ENCODE peak calls at places on chromosomes 3 and 15, in nine cellular contexts. U, Z, V, N, A, K, T, J and Q are unnamed samples. For H3K27me3, the result is how much of the 10 kb centered on the place peaks cover.

GRCh38 chr3:58521917-58522680 is 14.9 kb downstream of the ACOX2 start:
- DNase-seq in U (no peak), K (no peak), V (no peak), N (no peak), J (no peak), T (no peak), Z (no peak), A (no peak), Q (no peak)

GRCh38 chr3:105399611-105400010 is 32.9 kb downstream of the ALCAM start:
- DNase-seq in Z (no peak), K (no peak), T (no peak), J (no peak), V (no peak), A (no peak), U (no peak), N (no peak), Q (no peak)

GRCh38 chr3:132071043-132071442 is 36.2 kb upstream of the CPNE4 start:
- DNase-seq in K (peak), A (no peak), U (no peak), T (no peak), V (no peak), N (no peak), J (no peak), Z (no peak), Q (no peak)

GRCh38 chr15:74179983-74180688 is 6.6 kb downstream of the ISLR start:
- DNase-seq in U (no peak), A (peak), K (no peak), T (peak), J (peak), V (no peak), Z (no peak), N (no peak), Q (no peak)

GRCh38 chr3:4741404-4742307 is 237.6 kb upstream of the BHLHE40 start:
- DNase-seq in K (peak), N (peak), Z (peak), J (peak), U (peak), V (peak), T (peak), A (peak), Q (no peak)

GRCh38 chr3:45640091-45640507 is 45.5 kb downstream of the LIMD1 start:
- DNase-seq in K (no peak), Z (no peak), T (no peak), V (no peak), J (no peak), U (no peak), A (no peak), N (no peak), Q (no peak)

GRCh38 chr3:53320697-53321096 is 26.6 kb downstream of the DCP1A start:
- DNase-seq in U (no peak), Z (no peak), T (no peak), V (no peak), A (peak), J (peak), K (no peak), N (no peak), Q (no peak)

GRCh38 chr3:170572665-170573253 is 13.1 kb downstream of the SLC7A14 start:
- DNase-seq in J (no peak), A (peak), V (no peak), N (no peak), K (no peak), T (no peak), Z (no peak), U (no peak), Q (no peak)

GRCh38 chr15:61748529-61748928 is 311.7 kb downstream of the VPS13C start:
- DNase-seq in V (no peak), T (no peak), K (no peak), U (no peak), A (no peak), J (no peak), Z (no peak), N (no peak), Q (no peak)

GRCh38 chr3:121252676-121253075 is 293.1 kb downstream of the POLQ start:
- DNase-seq in T (no peak), U (no peak), A (no peak), N (no peak), J (no peak), K (no peak), V (no peak), Z (no peak), Q (no peak)

GRCh38 chr3:135849827-135850226 is 115.7 kb upstream of the PPP2R3A start:
- DNase-seq in K (no peak), U (no peak), V (no peak), Z (no peak), J (no peak), N (no peak), A (no peak), T (no peak), Q (no peak)

GRCh38 chr15:35306361-35306981 is 221.4 kb upstream of the NANOGP8 start:
- DNase-seq in N (no peak), U (no peak), J (no peak), K (no peak), V (peak), Z (no peak), T (no peak), A (peak), Q (no peak)

GRCh38 chr3:57910988-57911387 is 97.2 kb upstream of the FLNB start:
- DNase-seq in U (no peak), Z (no peak), V (peak), K (no peak), A (peak), J (no peak), T (no peak), N (peak), Q (no peak)

GRCh38 chr15:99969261-99969960 is 236.2 kb upstream of the LYSMD4 start:
- DNase-seq in V (no peak), T (no peak), A (no peak), U (peak), N (no peak), J (no peak), Z (no peak), K (no peak), Q (no peak)

GRCh38 chr15:101446527-101447167 is 42.9 kb downstream of the PCSK6 start:
- DNase-seq in T (no peak), A (no peak), N (no peak), V (no peak), K (peak), J (no peak), Z (no peak), U (no peak), Q (no peak)

GRCh38 chr15:85795669-85796305 is 1.1 kb upstream of the KLHL25 start:
- DNase-seq in A (no peak), J (no peak), V (no peak), U (no peak), N (no peak), T (no peak), Z (no peak), K (peak), Q (no peak)

GRCh38 chr15:55900019-55900418 is 93.4 kb downstream of the NEDD4 start:
- DNase-seq in V (no peak), N (no peak), Z (no peak), K (no peak), U (no peak), J (no peak), T (no peak), A (no peak), Q (no peak)

GRCh38 chr3:37586280-37586679 is 275.4 kb upstream of the CTDSPL start:
- DNase-seq in T (no peak), U (no peak), N (no peak), Z (no peak), J (no peak), A (no peak), V (no peak), K (no peak), Q (no peak)

GRCh38 chr3:37862219-37862711 is 585 bp downstream of the CTDSPL start:
- DNase-seq in V (no peak), K (peak), J (peak), N (peak), T (peak), Z (no peak), A (peak), U (peak), Q (no peak)

GRCh38 chr3:195080125-195080524 is 190.8 kb downstream of the XXYLT1 start:
- DNase-seq in A (no peak), Z (no peak), V (no peak), J (no peak), T (no peak), U (no peak), K (no peak), N (no peak), Q (no peak)

GRCh38 chr15:90402230-90402629 is 14.2 kb downstream of the IQGAP1 start:
- DNase-seq in V (peak), A (peak), K (no peak), U (peak), N (peak), Z (peak), J (no peak), T (peak), Q (no peak)

GRCh38 chr3:64555351-64555750 is 132.4 kb downstream of the ADAMTS9 start:
- DNase-seq in A (no peak), T (no peak), U (no peak), V (no peak), J (no peak), Z (no peak), K (no peak), N (no peak), Q (no peak)

GRCh38 chr3:14480207-14481017 is 59.7 kb downstream of the GRIP2 start:
- DNase-seq in Z (no peak), U (no peak), J (no peak), K (no peak), N (no peak), T (no peak), V (no peak), A (peak), Q (no peak)

GRCh38 chr3:93988283-93988682 is 8.3 kb downstream of the ARL13B start:
- DNase-seq in Z (no peak), N (no peak), V (no peak), K (no peak), T (no peak), A (peak), J (no peak), U (no peak), Q (no peak)

GRCh38 chr15:64619880-64620839 is 155.2 kb downstream of the RBPMS2 start:
- DNase-seq in V (no peak), A (peak), K (no peak), T (no peak), J (no peak), N (no peak), Z (no peak), U (no peak), Q (no peak)

GRCh38 chr3:71416868-71417267 is 166.7 kb downstream of the FOXP1 start:
- DNase-seq in V (peak), N (no peak), U (no peak), Z (no peak), J (no peak), K (no peak), T (no peak), A (no peak), Q (no peak)

GRCh38 chr3:176650478-176650877 is 546.8 kb downstream of the TBL1XR1 start:
- DNase-seq in T (no peak), N (no peak), A (peak), U (no peak), Z (no peak), J (no peak), V (no peak), K (no peak), Q (no peak)

GRCh38 chr3:114455432-114455831 is 161.6 kb downstream of the TIGIT start:
- DNase-seq in Z (no peak), K (no peak), J (no peak), N (no peak), V (no peak), U (no peak), T (no peak), A (no peak), Q (no peak)

GRCh38 chr3:10380906-10381795 is 60.2 kb upstream of the SEC13 start:
- DNase-seq in J (no peak), V (no peak), Z (no peak), K (no peak), U (no peak), N (no peak), T (no peak), A (no peak), Q (no peak)

DNA sequence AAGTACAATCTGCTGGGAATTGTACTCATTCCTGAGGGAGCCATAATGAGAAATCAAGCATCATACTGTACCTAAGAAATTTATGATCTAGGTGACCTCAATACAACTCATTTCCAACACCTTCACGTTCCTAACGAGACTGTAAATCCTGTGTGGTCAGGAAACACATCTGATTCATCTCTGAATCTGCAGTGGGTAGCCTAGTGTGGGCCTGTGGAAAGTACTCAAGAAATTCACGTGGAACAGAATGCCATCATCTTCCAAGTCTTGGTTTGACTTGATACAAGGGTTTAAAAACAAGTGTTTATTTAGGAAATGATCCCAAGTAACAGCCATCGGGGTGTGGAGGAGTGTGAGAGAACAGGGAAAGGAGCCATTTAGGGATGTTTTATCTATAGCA is 568.9 kb downstream of the EDEM1 start:
- DNase-seq in K (no peak), V (no peak), T (no peak), N (no peak), J (no peak), A (no peak), Z (no peak), U (no peak), Q (no peak)
- H3K4me3 ChIP-seq in K (no peak), V (no peak), T (no peak), N (no peak), J (no peak), A (no peak), Z (no peak), U (no peak), Q (no peak)

GRCh38 chr3:160753953-160754352 is 2.1 kb upstream of the PPM1L start:
- DNase-seq in Z (no peak), K (no peak), A (no peak), V (no peak), J (no peak), T (no peak), U (no peak), N (no peak), Q (no peak)

GRCh38 chr3:160755776-160756304 is at the start of gene PPM1L:
- DNase-seq in K (peak), T (peak), U (peak), A (peak), N (peak), J (peak), V (peak), Z (peak), Q (no peak)

GRCh38 chr3:160754371-160754854 is 1.6 kb upstream of the PPM1L start:
- DNase-seq in T (peak), N (peak), U (peak), J (peak), K (peak), V (no peak), A (peak), Z (peak), Q (peak)

GRCh38 chr3:160756907-160757623 is 1.0 kb downstream of the PPM1L start:
- DNase-seq in K (peak), T (peak), J (peak), U (no peak), V (no peak), N (peak), A (no peak), Z (no peak), Q (no peak)

DNA sequence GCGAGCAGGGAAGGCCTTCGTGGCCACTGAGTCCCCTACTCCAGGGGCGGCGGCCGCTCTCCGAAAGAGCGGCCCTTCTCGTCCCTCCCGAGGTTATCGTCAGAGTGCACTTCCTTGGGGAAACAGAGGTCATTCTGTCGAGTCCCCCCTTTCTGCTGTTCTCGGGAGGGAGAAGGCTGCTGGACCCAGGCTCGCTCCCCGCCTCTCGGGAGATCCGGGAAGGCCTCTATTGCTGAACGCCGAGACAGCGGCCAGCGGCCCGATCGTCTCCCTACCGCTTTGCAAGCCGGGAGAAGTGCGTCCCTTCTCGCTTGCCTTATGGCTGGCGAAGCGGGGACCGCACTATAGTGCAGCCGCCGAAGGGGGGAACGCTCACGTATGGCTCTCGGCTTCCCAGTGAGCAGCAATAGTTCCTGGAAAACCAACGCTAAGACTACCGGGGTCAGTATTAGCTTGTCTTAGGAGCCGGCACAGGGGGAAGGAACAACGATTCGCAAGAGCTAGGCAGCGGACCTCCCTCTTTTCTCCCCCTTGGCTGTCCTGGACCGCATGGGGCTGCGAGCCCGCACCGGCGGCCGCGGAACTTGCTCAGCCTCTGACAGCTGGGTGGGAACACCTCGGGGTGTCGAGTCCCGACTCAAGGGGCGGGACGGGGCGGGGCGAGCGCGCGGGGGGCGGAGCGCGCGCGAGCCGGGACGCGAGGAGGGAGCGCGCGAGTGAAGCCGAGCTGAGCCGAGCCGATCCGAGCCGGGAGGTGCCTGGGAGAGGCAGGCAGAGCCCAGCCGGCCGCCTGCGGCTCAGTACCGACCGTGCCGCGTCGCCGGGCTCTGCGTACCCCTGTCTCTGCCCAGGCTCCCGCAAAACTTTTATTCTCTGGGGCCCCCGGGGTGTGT is 930 bp upstream of the PPM1L start:
- DNase-seq in T (peak), J (peak), V (peak), K (peak), U (peak), Z (peak), A (peak), N (peak), Q (no peak)
- TF ChIP-seq POLR2A in T (peak), J (peak), V (peak), K (peak), U (peak), Z (peak), A (peak), N (peak), Q (peak)

GRCh38 chr15:69105451-69105985 is 54.9 kb upstream of the GLCE start:
- DNase-seq in Z (no peak), A (no peak), V (no peak), N (no peak), T (no peak), K (no peak), U (no peak), J (no peak), Q (no peak)
- H3K27me3 ChIP-seq in Z (under half), A (half or more), V (under half), N (under half), T (under half), K (under half), U (under half), J (under half), Q (under half)

DNA sequence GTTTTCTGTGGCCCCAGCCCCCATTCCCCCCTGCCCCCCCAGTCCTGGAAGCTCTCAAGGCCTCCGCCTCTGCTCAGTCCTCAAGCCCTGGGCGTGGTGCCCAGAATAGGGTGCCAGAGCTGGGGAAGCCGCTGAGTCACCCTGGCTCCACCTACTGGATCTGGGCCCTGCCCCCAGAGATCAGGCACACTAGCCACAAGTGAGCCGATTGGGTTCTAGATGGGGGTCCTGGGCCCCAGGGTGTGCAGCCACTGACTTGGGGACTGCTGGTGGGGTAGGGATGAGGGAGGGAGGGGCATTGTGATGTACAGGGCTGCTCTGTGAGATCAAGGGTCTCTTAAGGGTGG is 5.7 kb downstream of the EIF4G1 start:
- DNase-seq in A (peak), Z (peak), V (peak), K (peak), J (peak), U (peak), T (peak), N (peak), Q (peak)
- H3K4me3 ChIP-seq in A (no peak), Z (no peak), V (peak), K (peak), J (peak), U (no peak), T (no peak), N (no peak), Q (peak)

GRCh38 chr3:183213941-183214612 is 39.0 kb upstream of the B3GNT5 start:
- DNase-seq in V (no peak), A (no peak), N (no peak), K (no peak), J (no peak), Z (no peak), U (no peak), T (no peak), Q (no peak)

GRCh38 chr3:183212096-183212495 is 41.0 kb upstream of the B3GNT5 start:
- DNase-seq in U (no peak), A (no peak), V (no peak), T (no peak), J (no peak), Z (no peak), K (no peak), N (no peak), Q (no peak)

GRCh38 chr3:183212565-183212964 is 40.5 kb upstream of the B3GNT5 start:
- DNase-seq in Z (no peak), V (no peak), T (no peak), A (no peak), J (peak), K (no peak), N (no peak), U (no peak), Q (no peak)

GRCh38 chr3:183211390-183211789 is 41.7 kb upstream of the B3GNT5 start:
- DNase-seq in K (peak), N (peak), U (peak), Z (no peak), J (peak), A (no peak), T (no peak), V (no peak), Q (no peak)

GRCh38 chr3:183213415-183213814 is 39.6 kb upstream of the B3GNT5 start:
- DNase-seq in T (no peak), Z (no peak), V (no peak), J (no peak), K (no peak), U (no peak), N (no peak), A (no peak), Q (no peak)
- TF ChIP-seq POLR2A in T (no peak), Z (no peak), V (no peak), J (no peak), K (no peak), U (no peak), N (no peak), A (no peak), Q (no peak)

GRCh38 chr3:137769321-137770065 is 5.4 kb downstream of the SOX14 start:
- DNase-seq in V (no peak), K (no peak), A (no peak), N (no peak), T (no peak), J (no peak), U (no peak), Z (no peak), Q (no peak)

GRCh38 chr3:137768361-137769320 is 4.5 kb downstream of the SOX14 start:
- DNase-seq in A (no peak), J (no peak), T (no peak), Z (no peak), U (no peak), K (no peak), N (no peak), V (no peak), Q (no peak)

GRCh38 chr3:137766069-137766960 is 2.2 kb downstream of the SOX14 start:
- DNase-seq in V (no peak), J (no peak), Z (no peak), T (no peak), N (no peak), U (no peak), A (no peak), K (no peak), Q (no peak)

GRCh38 chr3:137767146-137768020 is 3.3 kb downstream of the SOX14 start:
- DNase-seq in A (no peak), J (no peak), N (no peak), Z (no peak), T (no peak), V (no peak), U (no peak), K (no peak), Q (no peak)

GRCh38 chr3:137768021-137768360 is 3.9 kb downstream of the SOX14 start:
- DNase-seq in J (no peak), A (no peak), V (no peak), K (no peak), Z (no peak), T (no peak), U (no peak), N (no peak), Q (no peak)
- H3K27me3 ChIP-seq in J (half or more), A (half or more), V (under half), K (half or more), Z (under half), T (under half), U (under half), N (under half), Q (under half)

GRCh38 chr15:51367322-51367976 is 26.0 kb downstream of the GLDN start:
- DNase-seq in N (no peak), T (no peak), K (peak), J (no peak), V (no peak), A (no peak), Z (no peak), U (no peak), Q (no peak)
- H3K4me3 ChIP-seq in N (no peak), T (no peak), K (no peak), J (no peak), V (no peak), A (no peak), Z (no peak), U (no peak), Q (no peak)

GRCh38 chr15:40340740-40341400 is at the start of gene CCDC9B:
- DNase-seq in J (peak), V (peak), N (peak), K (peak), U (peak), T (peak), A (peak), Z (peak), Q (no peak)
- TF ChIP-seq POLR2A in J (peak), V (no peak), N (peak), K (no peak), U (no peak), T (peak), A (peak), Z (peak), Q (peak)